ENCODE peak calls at places on chromosomes 12 and 14, in nine cellular contexts. R, G, S, K, F, C, X, A and D are unnamed samples.

GRCh38 chr12:21757665-21758064 is 16.8 kb downstream of the KCNJ8 start:
- DNase-seq in R (no peak), G (no peak), S (no peak), K (no peak), F (no peak), C (no peak), X (no peak), A (no peak), D (no peak)

GRCh38 chr12:58801986-58802385 is 118.3 kb downstream of the LRIG3 start:
- DNase-seq in R (no peak), G (no peak), S (no peak), K (no peak), F (no peak), C (no peak), X (no peak), A (no peak), D (no peak)

GRCh38 chr14:34461334-34462131 is 507 bp downstream of the SPTSSA start:
- DNase-seq in R (no peak), G (peak), S (peak), K (peak), F (peak), C (peak), X (peak), A (no peak), D (peak)

GRCh38 chr12:6141048-6141447 is 16.6 kb upstream of the VWF start:
- DNase-seq in R (no peak), G (no peak), S (no peak), K (no peak), F (peak), C (no peak), X (no peak), A (peak), D (no peak)

GRCh38 chr12:124451016-124451415 is 116.4 kb downstream of the NCOR2 start:
- DNase-seq in R (no peak), G (no peak), S (no peak), K (no peak), F (no peak), C (no peak), X (peak), A (no peak), D (peak)

GRCh38 chr12:110508071-110508586 is 6.0 kb downstream of the RAD9B start:
- DNase-seq in R (no peak), G (no peak), S (no peak), K (no peak), F (no peak), C (no peak), X (no peak), A (no peak), D (no peak)

GRCh38 chr14:95623195-95623594 is 63.0 kb upstream of the TCL1B start:
- DNase-seq in R (no peak), G (peak), S (no peak), K (no peak), F (no peak), C (no peak), X (no peak), A (no peak), D (no peak)

GRCh38 chr14:86038401-86038985 is 508.5 kb downstream of the FLRT2 start:
- DNase-seq in R (peak), G (no peak), S (peak), K (no peak), F (peak), C (peak), X (peak), A (peak), D (peak)

GRCh38 chr14:80136358-80136757 is 74.9 kb downstream of the DIO2 start:
- DNase-seq in R (no peak), G (no peak), S (no peak), K (no peak), F (no peak), C (no peak), X (no peak), A (no peak), D (no peak)

GRCh38 chr12:6644257-6644596 is 3.0 kb downstream of the ACRBP start:
- DNase-seq in R (no peak), G (no peak), S (no peak), K (no peak), F (no peak), C (no peak), X (no peak), A (no peak), D (no peak)

GRCh38 chr12:34357791-34358190 is 335.5 kb downstream of the ALG10 start:
- DNase-seq in R (no peak), G (no peak), S (no peak), K (no peak), F (no peak), C (no peak), X (no peak), A (no peak), D (no peak)